ENCODE peak calls at places on chromosomes 1 and 21, in six cellular contexts. One of them, this sample, is unnamed.

GRCh38 chr1:239361403-239361802 is 25.0 kb upstream of the CHRM3 start:
- DNase-seq in breast epithelium: no peak
- DNase-seq in prostate gland: no peak
- DNase-seq in upper lobe of left lung: no peak
- DNase-seq in sigmoid colon: no peak
- DNase-seq in HepG2: no peak
- DNase-seq in this sample: no peak

GRCh38 chr21:46226920-46227599 is 1.5 kb downstream of the LSS start:
- DNase-seq in breast epithelium: no peak
- DNase-seq in prostate gland: peak; percentile 41
- DNase-seq in upper lobe of left lung: peak; percentile 50
- DNase-seq in sigmoid colon: peak; percentile 59
- DNase-seq in HepG2: no peak
- DNase-seq in this sample: no peak

GRCh38 chr1:204989266-204990058 is 53.5 kb upstream of the CNTN2 start:
- DNase-seq in breast epithelium: peak; percentile 74
- DNase-seq in prostate gland: peak; percentile 35
- DNase-seq in upper lobe of left lung: peak; percentile 69
- DNase-seq in sigmoid colon: peak; percentile 87
- DNase-seq in HepG2: peak; percentile 46
- DNase-seq in this sample: peak; percentile 67

GRCh38 chr1:52907068-52907811 is 14.3 kb downstream of the ECHDC2 start:
- DNase-seq in breast epithelium: no peak
- DNase-seq in prostate gland: no peak
- DNase-seq in upper lobe of left lung: no peak
- DNase-seq in sigmoid colon: no peak
- DNase-seq in HepG2: no peak
- DNase-seq in this sample: no peak

GRCh38 chr1:89287182-89288050 is 14.8 kb upstream of the GBP5 start:
- DNase-seq in breast epithelium: no peak
- DNase-seq in prostate gland: no peak
- DNase-seq in upper lobe of left lung: no peak
- DNase-seq in sigmoid colon: no peak
- DNase-seq in HepG2: no peak
- DNase-seq in this sample: no peak

GRCh38 chr1:117826119-117826518 is 103.3 kb downstream of the GDAP2 start:
- DNase-seq in breast epithelium: no peak
- DNase-seq in prostate gland: no peak
- DNase-seq in upper lobe of left lung: no peak
- DNase-seq in sigmoid colon: no peak
- DNase-seq in HepG2: no peak
- DNase-seq in this sample: no peak

GRCh38 chr1:29398431-29398830 is 162.1 kb downstream of the PTPRU start:
- DNase-seq in breast epithelium: peak; percentile 49
- DNase-seq in prostate gland: no peak
- DNase-seq in upper lobe of left lung: no peak
- DNase-seq in sigmoid colon: no peak
- DNase-seq in HepG2: no peak
- DNase-seq in this sample: no peak

GRCh38 chr21:22456241-22456640 is 1458.0 kb downstream of the NCAM2 start:
- DNase-seq in breast epithelium: no peak
- DNase-seq in prostate gland: no peak
- DNase-seq in upper lobe of left lung: no peak
- DNase-seq in sigmoid colon: no peak
- DNase-seq in HepG2: no peak
- DNase-seq in this sample: no peak

GRCh38 chr1:151479462-151479861 is 20.2 kb upstream of the POGZ start:
- DNase-seq in breast epithelium: no peak
- DNase-seq in prostate gland: no peak
- DNase-seq in upper lobe of left lung: no peak
- DNase-seq in sigmoid colon: no peak
- DNase-seq in HepG2: no peak
- DNase-seq in this sample: no peak

GRCh38 chr1:67931198-67931597 is 97.9 kb upstream of the GNG12 start:
- DNase-seq in breast epithelium: no peak
- DNase-seq in prostate gland: no peak
- DNase-seq in upper lobe of left lung: no peak
- DNase-seq in sigmoid colon: no peak
- DNase-seq in HepG2: no peak
- DNase-seq in this sample: no peak

GRCh38 chr1:15592285-15592684 is 7.4 kb upstream of the AGMAT start:
- DNase-seq in breast epithelium: no peak
- DNase-seq in prostate gland: no peak
- DNase-seq in upper lobe of left lung: no peak
- DNase-seq in sigmoid colon: no peak
- DNase-seq in HepG2: no peak
- DNase-seq in this sample: no peak

GRCh38 chr1:95013948-95014574 is 58.7 kb downstream of the ALG14 start:
- DNase-seq in breast epithelium: no peak
- DNase-seq in prostate gland: no peak
- DNase-seq in upper lobe of left lung: no peak
- DNase-seq in sigmoid colon: no peak
- DNase-seq in HepG2: peak; percentile 92
- DNase-seq in this sample: no peak

GRCh38 chr1:18058522-18058921 is 49.1 kb upstream of the IGSF21 start:
- DNase-seq in breast epithelium: no peak
- DNase-seq in prostate gland: no peak
- DNase-seq in upper lobe of left lung: no peak
- DNase-seq in sigmoid colon: no peak
- DNase-seq in HepG2: no peak
- DNase-seq in this sample: no peak

GRCh38 chr1:29357452-29357851 is 121.1 kb downstream of the PTPRU start:
- DNase-seq in breast epithelium: no peak
- DNase-seq in prostate gland: no peak
- DNase-seq in upper lobe of left lung: no peak
- DNase-seq in sigmoid colon: no peak
- DNase-seq in HepG2: no peak
- DNase-seq in this sample: no peak

GRCh38 chr1:75342799-75343198 is 208.6 kb downstream of the LHX8 start:
- DNase-seq in breast epithelium: no peak
- DNase-seq in prostate gland: no peak
- DNase-seq in upper lobe of left lung: no peak
- DNase-seq in sigmoid colon: no peak
- DNase-seq in HepG2: no peak
- DNase-seq in this sample: no peak

DNA sequence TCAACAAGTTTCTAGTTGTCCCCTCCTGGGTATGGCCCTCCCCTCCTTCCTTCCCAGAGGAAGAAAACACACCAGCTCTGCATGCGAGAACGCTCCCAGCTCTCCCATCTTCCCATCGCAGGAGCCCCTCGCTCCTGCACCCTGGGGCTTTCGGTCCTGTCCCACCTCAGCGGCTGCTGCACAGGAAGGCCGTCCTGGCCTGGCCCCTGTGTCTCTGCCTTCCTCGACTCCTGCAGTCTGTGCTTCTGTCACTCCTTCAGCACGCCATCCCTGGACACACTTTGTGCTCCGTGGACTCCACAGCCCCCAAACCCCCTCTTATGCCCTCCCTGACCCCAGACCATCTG is 23.2 kb downstream of the KRTAP10-1 start:
- DNase-seq in breast epithelium: no peak
- DNase-seq in prostate gland: no peak
- DNase-seq in upper lobe of left lung: no peak
- DNase-seq in sigmoid colon: no peak
- DNase-seq in HepG2: no peak
- DNase-seq in this sample: no peak
- H3K9me3 ChIP-seq in breast epithelium: no peaks in the 10 kb centered on the region
- H3K9me3 ChIP-seq in prostate gland: no peaks in the 10 kb centered on the region
- H3K9me3 ChIP-seq in upper lobe of left lung: no peaks in the 10 kb centered on the region
- H3K9me3 ChIP-seq in sigmoid colon: no peaks in the 10 kb centered on the region
- H3K9me3 ChIP-seq in HepG2: no peaks in the 10 kb centered on the region
- H3K9me3 ChIP-seq in this sample: no peaks in the 10 kb centered on the region

GRCh38 chr1:153921080-153921802 is 1.5 kb downstream of the GATAD2B start:
- DNase-seq in breast epithelium: no peak
- DNase-seq in prostate gland: no peak
- DNase-seq in upper lobe of left lung: no peak
- DNase-seq in sigmoid colon: no peak
- DNase-seq in HepG2: no peak
- DNase-seq in this sample: no peak
- TF ChIP-seq POLR2A in breast epithelium: no peak
- TF ChIP-seq POLR2A in prostate gland: no peak
- TF ChIP-seq POLR2A in upper lobe of left lung: no peak
- TF ChIP-seq POLR2A in sigmoid colon: no peak
- TF ChIP-seq POLR2A in HepG2: no peak
- TF ChIP-seq POLR2A in this sample: no peak

GRCh38 chr1:224929335-224930237 is at the start of gene DNAH14:
- DNase-seq in breast epithelium: peak; percentile 49
- DNase-seq in prostate gland: peak; percentile 59
- DNase-seq in upper lobe of left lung: peak; percentile 80
- DNase-seq in sigmoid colon: peak; percentile 68
- DNase-seq in HepG2: peak; percentile 71
- DNase-seq in this sample: peak; percentile 84
- TF ChIP-seq POLR2AphosphoS5 in breast epithelium: peak; percentile 49
- TF ChIP-seq POLR2AphosphoS5 in prostate gland: peak; percentile 69
- TF ChIP-seq POLR2AphosphoS5 in upper lobe of left lung: peak; percentile 67
- TF ChIP-seq POLR2AphosphoS5 in sigmoid colon: peak; percentile 45
- TF ChIP-seq POLR2AphosphoS5 in HepG2: peak; percentile 80
- TF ChIP-seq POLR2AphosphoS5 in this sample: peak; percentile 86

GRCh38 chr1:157087030-157087429 is 12.6 kb downstream of the ETV3L start:
- DNase-seq in breast epithelium: no peak
- DNase-seq in prostate gland: no peak
- DNase-seq in upper lobe of left lung: no peak
- DNase-seq in sigmoid colon: peak; percentile 10
- DNase-seq in HepG2: no peak
- DNase-seq in this sample: no peak
- H3K9me3 ChIP-seq in breast epithelium: no peaks in the 10 kb centered on the region
- H3K9me3 ChIP-seq in prostate gland: no peaks in the 10 kb centered on the region
- H3K9me3 ChIP-seq in upper lobe of left lung: no peaks in the 10 kb centered on the region
- H3K9me3 ChIP-seq in sigmoid colon: no peaks in the 10 kb centered on the region
- H3K9me3 ChIP-seq in HepG2: no peaks in the 10 kb centered on the region
- H3K9me3 ChIP-seq in this sample: no peaks in the 10 kb centered on the region

GRCh38 chr1:224496826-224497225 is 62.2 kb upstream of the WDR26 start:
- DNase-seq in breast epithelium: no peak
- DNase-seq in prostate gland: no peak
- DNase-seq in upper lobe of left lung: no peak
- DNase-seq in sigmoid colon: no peak
- DNase-seq in HepG2: no peak
- DNase-seq in this sample: no peak

GRCh38 chr1:224498574-224499170 is 64.1 kb upstream of the WDR26 start:
- DNase-seq in breast epithelium: peak; percentile 67
- DNase-seq in prostate gland: peak; percentile 12
- DNase-seq in upper lobe of left lung: peak; percentile 31
- DNase-seq in sigmoid colon: no peak
- DNase-seq in HepG2: no peak
- DNase-seq in this sample: no peak

GRCh38 chr1:224499204-224499603 is 64.6 kb upstream of the WDR26 start:
- DNase-seq in breast epithelium: no peak
- DNase-seq in prostate gland: no peak
- DNase-seq in upper lobe of left lung: no peak
- DNase-seq in sigmoid colon: no peak
- DNase-seq in HepG2: no peak
- DNase-seq in this sample: no peak

GRCh38 chr1:224495861-224496260 is 61.3 kb upstream of the WDR26 start:
- DNase-seq in breast epithelium: no peak
- DNase-seq in prostate gland: no peak
- DNase-seq in upper lobe of left lung: no peak
- DNase-seq in sigmoid colon: no peak
- DNase-seq in HepG2: no peak
- DNase-seq in this sample: no peak

DNA sequence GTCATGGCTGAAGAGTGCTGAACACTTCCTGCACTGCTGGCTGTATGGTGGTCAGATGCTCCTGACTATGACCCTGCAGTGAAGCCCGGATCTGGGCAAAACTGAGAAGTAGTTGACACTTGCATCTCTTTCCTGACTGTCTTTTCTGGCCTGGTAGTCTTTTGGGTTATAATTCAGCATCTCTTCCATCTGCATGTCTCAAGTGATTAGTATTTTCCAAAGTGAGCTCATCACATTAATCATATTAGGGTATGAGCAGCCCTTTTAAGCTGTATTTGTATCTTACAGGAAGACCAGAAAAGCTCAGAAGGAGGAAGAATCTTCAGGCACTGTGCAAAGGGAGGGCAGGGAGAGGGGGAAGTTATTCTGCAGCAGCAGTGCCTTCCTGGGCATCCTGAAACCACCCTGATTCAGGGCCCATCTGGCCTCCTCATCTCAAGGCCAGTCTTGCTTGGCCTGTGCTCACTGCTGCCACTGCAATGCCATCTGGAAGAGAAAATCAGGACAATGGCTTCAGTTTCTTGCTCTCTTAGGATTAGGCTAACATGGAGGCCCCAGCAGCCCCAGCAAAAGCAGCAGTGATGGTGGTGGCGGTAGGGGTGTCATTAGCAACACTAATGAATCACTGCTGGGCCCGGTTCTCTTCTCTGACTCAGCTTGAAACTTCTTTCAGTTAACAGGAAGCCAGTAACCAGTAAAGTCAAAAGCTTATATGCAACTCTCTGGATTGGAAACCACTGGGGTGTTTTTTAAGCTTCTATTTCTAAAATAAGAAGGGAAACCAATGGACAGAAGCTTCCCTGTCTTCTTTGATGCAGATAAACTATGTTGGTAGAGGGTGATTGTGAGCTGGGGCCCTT is 63.3 kb upstream of the WDR26 start:
- DNase-seq in breast epithelium: peak; percentile 33
- DNase-seq in prostate gland: peak; percentile 38
- DNase-seq in upper lobe of left lung: peak; percentile 38
- DNase-seq in sigmoid colon: no peak
- DNase-seq in HepG2: no peak
- DNase-seq in this sample: peak; percentile 36
- TF ChIP-seq POLR2A in breast epithelium: no peak
- TF ChIP-seq POLR2A in prostate gland: no peak
- TF ChIP-seq POLR2A in upper lobe of left lung: no peak
- TF ChIP-seq POLR2A in sigmoid colon: no peak
- TF ChIP-seq POLR2A in HepG2: no peak
- TF ChIP-seq POLR2A in this sample: no peak

GRCh38 chr1:10639301-10640078 is 157.0 kb downstream of the CASZ1 start:
- DNase-seq in breast epithelium: no peak
- DNase-seq in prostate gland: no peak
- DNase-seq in upper lobe of left lung: no peak
- DNase-seq in sigmoid colon: no peak
- DNase-seq in HepG2: no peak
- DNase-seq in this sample: no peak
- TF ChIP-seq POLR2AphosphoS5 in breast epithelium: no peak
- TF ChIP-seq POLR2AphosphoS5 in prostate gland: no peak
- TF ChIP-seq POLR2AphosphoS5 in upper lobe of left lung: no peak
- TF ChIP-seq POLR2AphosphoS5 in sigmoid colon: no peak
- TF ChIP-seq POLR2AphosphoS5 in HepG2: no peak
- TF ChIP-seq POLR2AphosphoS5 in this sample: no peak

This sample was measured in stomach.